ENCODE peak calls at places on chromosome 3, in four cellular contexts. U is T-cell; W is Panc1; N is naive thymus-derived CD8-positive, alpha-beta T cell. J is an unnamed sample.

GRCh38 chr3:64837126-64837738 is 149.4 kb upstream of the ADAMTS9 start:
- ATAC-seq in U (no peak), W (no peak), N (no peak), J (peak)

GRCh38 chr3:120306519-120307455 is 21.8 kb upstream of the GPR156 start:
- ATAC-seq in U (no peak), W (no peak), N (no peak), J (no peak)

GRCh38 chr3:190404715-190405114 is 16.8 kb downstream of the CLDN16 start:
- ATAC-seq in U (no peak), W (peak), N (no peak), J (no peak)

GRCh38 chr3:31839144-31839917 is 141.7 kb downstream of the OSBPL10 start:
- ATAC-seq in U (no peak), W (no peak), N (no peak), J (no peak)

GRCh38 chr3:60531759-60532158 is 719.5 kb downstream of the FHIT start:
- ATAC-seq in U (no peak), W (no peak), N (no peak), J (no peak)

GRCh38 chr3:621714-622113 is 425.2 kb downstream of the CHL1 start:
- ATAC-seq in U (no peak), W (no peak), N (no peak), J (no peak)

GRCh38 chr3:39254806-39255449 is 24.9 kb downstream of the CX3CR1 start:
- ATAC-seq in U (no peak), W (no peak), N (no peak), J (no peak)

GRCh38 chr3:71658131-71658530 is 67.1 kb downstream of the EIF4E3 start:
- ATAC-seq in U (no peak), W (no peak), N (no peak), J (peak)

J was measured in gastroesophageal sphincter.